ENCODE peak calls at places on chromosome 1, in six cellular contexts. One of them, this sample, is unnamed.

GRCh38 chr1:181349512-181349911 is 133.8 kb upstream of the CACNA1E start:
- DNase-seq in endodermal cell: peak; percentile 36
- DNase-seq in neuronal stem cell: no peak
- DNase-seq in fibroblast of lung: no peak
- DNase-seq in CD8-positive, alpha-beta memory T cell: no peak
- DNase-seq in Peyer's patch: no peak
- DNase-seq in this sample: no peak

GRCh38 chr1:51622455-51622913 is 5.6 kb downstream of the OSBPL9 start:
- DNase-seq in neuronal stem cell: no peak
- DNase-seq in CD8-positive, alpha-beta memory T cell: no peak
- DNase-seq in fibroblast of lung: peak; percentile 84
- DNase-seq in Peyer's patch: no peak
- DNase-seq in endodermal cell: peak; percentile 86
- DNase-seq in this sample: no peak

GRCh38 chr1:221886311-221887090 is 144.6 kb upstream of the DUSP10 start:
- DNase-seq in neuronal stem cell: no peak
- DNase-seq in fibroblast of lung: peak; percentile 67
- DNase-seq in endodermal cell: no peak
- DNase-seq in Peyer's patch: no peak
- DNase-seq in CD8-positive, alpha-beta memory T cell: no peak
- DNase-seq in this sample: no peak

GRCh38 chr1:212413902-212414327 is 771 bp downstream of the PACC1 start:
- DNase-seq in Peyer's patch: no peak
- DNase-seq in CD8-positive, alpha-beta memory T cell: no peak
- DNase-seq in endodermal cell: no peak
- DNase-seq in fibroblast of lung: peak; percentile 25
- DNase-seq in neuronal stem cell: no peak
- DNase-seq in this sample: no peak

GRCh38 chr1:28509705-28510349 is 4.0 kb downstream of the RCC1 start:
- DNase-seq in CD8-positive, alpha-beta memory T cell: no peak
- DNase-seq in neuronal stem cell: no peak
- DNase-seq in Peyer's patch: no peak
- DNase-seq in endodermal cell: peak; percentile 67
- DNase-seq in fibroblast of lung: peak; percentile 53
- DNase-seq in this sample: no peak

GRCh38 chr1:159879977-159880376 is 17.5 kb upstream of the VSIG8 start:
- DNase-seq in Peyer's patch: no peak
- DNase-seq in CD8-positive, alpha-beta memory T cell: no peak
- DNase-seq in endodermal cell: no peak
- DNase-seq in fibroblast of lung: peak; percentile 76
- DNase-seq in neuronal stem cell: no peak
- DNase-seq in this sample: no peak

GRCh38 chr1:154730251-154730650 is 122.3 kb upstream of the ADAR start:
- DNase-seq in neuronal stem cell: no peak
- DNase-seq in Peyer's patch: no peak
- DNase-seq in CD8-positive, alpha-beta memory T cell: no peak
- DNase-seq in endodermal cell: no peak
- DNase-seq in fibroblast of lung: peak; percentile 72
- DNase-seq in this sample: peak; percentile 27

GRCh38 chr1:225612265-225612664 is 40.7 kb downstream of the ENAH start:
- DNase-seq in endodermal cell: no peak
- DNase-seq in CD8-positive, alpha-beta memory T cell: no peak
- DNase-seq in neuronal stem cell: no peak
- DNase-seq in fibroblast of lung: no peak
- DNase-seq in Peyer's patch: no peak
- DNase-seq in this sample: no peak

GRCh38 chr1:54922921-54923421 is 36.0 kb upstream of the DHCR24 start:
- DNase-seq in fibroblast of lung: peak; percentile 29
- DNase-seq in CD8-positive, alpha-beta memory T cell: no peak
- DNase-seq in neuronal stem cell: no peak
- DNase-seq in Peyer's patch: no peak
- DNase-seq in endodermal cell: no peak
- DNase-seq in this sample: no peak

GRCh38 chr1:998905-999796 is 746 bp downstream of the HES4 start:
- DNase-seq in CD8-positive, alpha-beta memory T cell: peak; percentile 32
- DNase-seq in neuronal stem cell: no peak
- DNase-seq in fibroblast of lung: no peak
- DNase-seq in endodermal cell: peak; percentile 79
- DNase-seq in Peyer's patch: peak; percentile 59
- DNase-seq in this sample: no peak

GRCh38 chr1:219555802-219556201 is 57.1 kb downstream of the ZC3H11B start:
- DNase-seq in CD8-positive, alpha-beta memory T cell: no peak
- DNase-seq in Peyer's patch: no peak
- DNase-seq in endodermal cell: no peak
- DNase-seq in neuronal stem cell: no peak
- DNase-seq in fibroblast of lung: peak; percentile 85
- DNase-seq in this sample: no peak

GRCh38 chr1:29644812-29645211 is 408.5 kb downstream of the PTPRU start:
- DNase-seq in CD8-positive, alpha-beta memory T cell: no peak
- DNase-seq in Peyer's patch: no peak
- DNase-seq in endodermal cell: peak; percentile 62
- DNase-seq in neuronal stem cell: no peak
- DNase-seq in fibroblast of lung: no peak
- DNase-seq in this sample: no peak

GRCh38 chr1:31712625-31713024 is 8.8 kb upstream of the COL16A1 start:
- DNase-seq in CD8-positive, alpha-beta memory T cell: no peak
- DNase-seq in endodermal cell: peak; percentile 59
- DNase-seq in neuronal stem cell: no peak
- DNase-seq in fibroblast of lung: peak; percentile 97
- DNase-seq in Peyer's patch: no peak
- DNase-seq in this sample: no peak

GRCh38 chr1:224632921-224633321 is 16.8 kb downstream of the CNIH3 start:
- DNase-seq in fibroblast of lung: peak; percentile 93
- DNase-seq in Peyer's patch: no peak
- DNase-seq in endodermal cell: no peak
- DNase-seq in CD8-positive, alpha-beta memory T cell: no peak
- DNase-seq in neuronal stem cell: peak; percentile 29
- DNase-seq in this sample: no peak

GRCh38 chr1:31467005-31467674 is 54.1 kb downstream of the SERINC2 start:
- DNase-seq in CD8-positive, alpha-beta memory T cell: no peak
- DNase-seq in Peyer's patch: no peak
- DNase-seq in fibroblast of lung: no peak
- DNase-seq in neuronal stem cell: no peak
- DNase-seq in endodermal cell: no peak
- DNase-seq in this sample: no peak

GRCh38 chr1:154955039-154955717 is 721 bp downstream of the PBXIP1 start:
- DNase-seq in neuronal stem cell: peak; percentile 84
- DNase-seq in Peyer's patch: peak; percentile 71
- DNase-seq in endodermal cell: peak; percentile 81
- DNase-seq in CD8-positive, alpha-beta memory T cell: peak; percentile 97
- DNase-seq in fibroblast of lung: peak; percentile 79
- DNase-seq in this sample: no peak

GRCh38 chr1:204418174-204419063 is 6.8 kb upstream of the PPP1R15B start:
- DNase-seq in CD8-positive, alpha-beta memory T cell: no peak
- DNase-seq in neuronal stem cell: no peak
- DNase-seq in Peyer's patch: no peak
- DNase-seq in fibroblast of lung: peak; percentile 57
- DNase-seq in endodermal cell: no peak
- DNase-seq in this sample: no peak

GRCh38 chr1:161038523-161039153 is at the start of gene TSTD1:
- DNase-seq in Peyer's patch: peak; percentile 91
- DNase-seq in endodermal cell: peak; percentile 92
- DNase-seq in neuronal stem cell: peak; percentile 46
- DNase-seq in fibroblast of lung: no peak
- DNase-seq in CD8-positive, alpha-beta memory T cell: peak; percentile 90
- DNase-seq in this sample: no peak

GRCh38 chr1:116415699-116416533 is 42.9 kb downstream of the ATP1A1 start:
- DNase-seq in fibroblast of lung: no peak
- DNase-seq in neuronal stem cell: peak; percentile 29
- DNase-seq in CD8-positive, alpha-beta memory T cell: no peak
- DNase-seq in Peyer's patch: no peak
- DNase-seq in endodermal cell: peak; percentile 87
- DNase-seq in this sample: no peak

GRCh38 chr1:47367651-47368050 is 34.1 kb downstream of the CMPK1 start:
- DNase-seq in neuronal stem cell: no peak
- DNase-seq in Peyer's patch: no peak
- DNase-seq in fibroblast of lung: no peak
- DNase-seq in CD8-positive, alpha-beta memory T cell: no peak
- DNase-seq in endodermal cell: no peak
- DNase-seq in this sample: no peak

GRCh38 chr1:31954607-31955283 is 16.6 kb upstream of the PTP4A2 start:
- DNase-seq in endodermal cell: peak; percentile 90
- DNase-seq in CD8-positive, alpha-beta memory T cell: no peak
- DNase-seq in neuronal stem cell: no peak
- DNase-seq in Peyer's patch: peak; percentile 57
- DNase-seq in fibroblast of lung: peak; percentile 95
- DNase-seq in this sample: no peak

GRCh38 chr1:235648407-235648907 is 1.1 kb downstream of the GNG4 start:
- DNase-seq in CD8-positive, alpha-beta memory T cell: no peak
- DNase-seq in Peyer's patch: no peak
- DNase-seq in endodermal cell: peak; percentile 73
- DNase-seq in fibroblast of lung: no peak
- DNase-seq in neuronal stem cell: no peak
- DNase-seq in this sample: no peak
- H3K4me3 ChIP-seq in CD8-positive, alpha-beta memory T cell: no peak overlapping the region
- H3K4me3 ChIP-seq in Peyer's patch: no peak overlapping the region
- H3K4me3 ChIP-seq in endodermal cell: peak overlapping the region; percentile 70
- H3K4me3 ChIP-seq in fibroblast of lung: no peak overlapping the region
- H3K4me3 ChIP-seq in neuronal stem cell: peak overlapping the region; percentile 91
- H3K4me3 ChIP-seq in this sample: peak overlapping the region; percentile 71

GRCh38 chr1:203168256-203168786 is 7.3 kb downstream of the MYBPH start:
- DNase-seq in Peyer's patch: peak; percentile 20
- DNase-seq in neuronal stem cell: no peak
- DNase-seq in CD8-positive, alpha-beta memory T cell: no peak
- DNase-seq in endodermal cell: no peak
- DNase-seq in fibroblast of lung: no peak
- DNase-seq in this sample: no peak

GRCh38 chr1:203169770-203170520 is 5.7 kb downstream of the MYBPH start:
- DNase-seq in Peyer's patch: peak; percentile 25
- DNase-seq in fibroblast of lung: no peak
- DNase-seq in CD8-positive, alpha-beta memory T cell: no peak
- DNase-seq in neuronal stem cell: no peak
- DNase-seq in endodermal cell: no peak
- DNase-seq in this sample: no peak

GRCh38 chr1:203167913-203168200 is 7.8 kb downstream of the MYBPH start:
- DNase-seq in fibroblast of lung: no peak
- DNase-seq in endodermal cell: no peak
- DNase-seq in CD8-positive, alpha-beta memory T cell: no peak
- DNase-seq in Peyer's patch: peak; percentile 38
- DNase-seq in neuronal stem cell: no peak
- DNase-seq in this sample: no peak

GRCh38 chr1:203167026-203167912 is 8.4 kb downstream of the MYBPH start:
- DNase-seq in fibroblast of lung: no peak
- DNase-seq in endodermal cell: no peak
- DNase-seq in Peyer's patch: no peak
- DNase-seq in CD8-positive, alpha-beta memory T cell: no peak
- DNase-seq in neuronal stem cell: no peak
- DNase-seq in this sample: no peak

GRCh38 chr1:203168991-203169390 is 6.6 kb downstream of the MYBPH start:
- DNase-seq in fibroblast of lung: no peak
- DNase-seq in CD8-positive, alpha-beta memory T cell: no peak
- DNase-seq in endodermal cell: no peak
- DNase-seq in Peyer's patch: peak; percentile 30
- DNase-seq in neuronal stem cell: no peak
- DNase-seq in this sample: no peak
- H3K4me1 ChIP-seq in fibroblast of lung: no peaks in the 10 kb centered on the region
- H3K4me1 ChIP-seq in CD8-positive, alpha-beta memory T cell: no peaks in the 10 kb centered on the region
- H3K4me1 ChIP-seq in endodermal cell: peaks cover 2% of the 10 kb centered on the region
- H3K4me1 ChIP-seq in Peyer's patch: no peaks in the 10 kb centered on the region
- H3K4me1 ChIP-seq in neuronal stem cell: peaks cover 9% of the 10 kb centered on the region
- H3K4me1 ChIP-seq in this sample: no peaks in the 10 kb centered on the region

DNA sequence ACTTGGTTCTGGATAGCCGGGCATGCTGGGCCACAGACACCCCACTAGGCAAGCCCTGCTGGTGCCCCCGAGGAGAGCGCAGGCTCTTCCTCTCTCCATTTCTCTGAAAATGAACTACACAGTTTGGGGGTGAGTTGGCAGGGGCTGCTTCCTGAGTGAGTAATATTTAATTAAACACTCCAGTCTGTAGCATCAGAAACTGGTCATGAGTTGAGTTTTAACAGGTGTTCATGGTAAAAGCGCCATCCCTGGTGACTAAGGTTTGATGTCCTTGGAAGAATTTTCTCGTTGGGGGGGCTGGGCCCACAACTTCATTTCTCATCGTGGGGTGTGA is 1.7 kb downstream of the SPSB1 start:
- DNase-seq in neuronal stem cell: no peak
- DNase-seq in CD8-positive, alpha-beta memory T cell: no peak
- DNase-seq in Peyer's patch: no peak
- DNase-seq in endodermal cell: no peak
- DNase-seq in fibroblast of lung: peak; percentile 94
- DNase-seq in this sample: no peak
- H3K4me3 ChIP-seq in neuronal stem cell: no peak overlapping the region
- H3K4me3 ChIP-seq in CD8-positive, alpha-beta memory T cell: no peak overlapping the region
- H3K4me3 ChIP-seq in Peyer's patch: peak overlapping the region; percentile 95
- H3K4me3 ChIP-seq in endodermal cell: peak overlapping the region; percentile 93
- H3K4me3 ChIP-seq in fibroblast of lung: peak overlapping the region; percentile 84
- H3K4me3 ChIP-seq in this sample: no peak overlapping the region

GRCh38 chr1:198271467-198271866 is 114.7 kb downstream of the NEK7 start:
- DNase-seq in Peyer's patch: no peak
- DNase-seq in CD8-positive, alpha-beta memory T cell: no peak
- DNase-seq in endodermal cell: no peak
- DNase-seq in fibroblast of lung: no peak
- DNase-seq in neuronal stem cell: no peak
- DNase-seq in this sample: no peak
- H3K4me1 ChIP-seq in Peyer's patch: no peaks in the 10 kb centered on the region
- H3K4me1 ChIP-seq in CD8-positive, alpha-beta memory T cell: peaks cover 7% of the 10 kb centered on the region
- H3K4me1 ChIP-seq in endodermal cell: peaks cover 6% of the 10 kb centered on the region
- H3K4me1 ChIP-seq in fibroblast of lung: no peaks in the 10 kb centered on the region
- H3K4me1 ChIP-seq in neuronal stem cell: no peaks in the 10 kb centered on the region
- H3K4me1 ChIP-seq in this sample: no peaks in the 10 kb centered on the region

DNA sequence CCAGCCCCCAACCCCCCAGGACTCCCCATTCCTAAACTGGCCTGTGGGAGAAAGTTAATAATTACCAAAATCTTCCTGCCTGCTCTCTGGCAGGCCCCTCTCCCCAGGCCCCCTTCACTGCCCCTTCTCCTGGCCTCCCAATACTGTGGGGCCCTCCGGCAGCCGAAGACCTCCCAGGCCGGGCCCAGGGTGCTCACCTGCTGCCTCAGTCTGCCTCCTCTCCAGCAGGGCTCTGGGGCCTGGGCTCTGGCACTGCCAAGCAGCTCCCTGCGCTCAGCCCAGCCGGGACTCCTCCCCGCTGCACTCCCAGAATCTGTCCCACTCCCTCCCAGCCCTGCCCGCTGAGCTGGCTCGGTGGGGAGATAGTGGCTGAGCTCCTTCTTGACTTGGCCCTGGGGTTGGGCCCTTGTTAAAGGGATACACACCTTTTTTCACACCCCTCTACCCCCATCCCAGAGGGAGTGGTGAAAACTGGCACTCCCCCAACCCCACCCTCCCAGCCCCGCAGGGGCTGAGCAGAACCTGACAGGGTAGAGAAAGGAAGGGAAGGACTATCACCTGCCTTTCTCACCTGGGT is at the start of gene S100A16:
- DNase-seq in endodermal cell: peak; percentile 92
- DNase-seq in Peyer's patch: peak; percentile 92
- DNase-seq in neuronal stem cell: no peak
- DNase-seq in fibroblast of lung: peak; percentile 76
- DNase-seq in CD8-positive, alpha-beta memory T cell: no peak
- DNase-seq in this sample: no peak
- H3K4me3 ChIP-seq in endodermal cell: peak within 1 kb of the TSS; percentile 97
- H3K4me3 ChIP-seq in Peyer's patch: peak within 1 kb of the TSS; percentile 48
- H3K4me3 ChIP-seq in neuronal stem cell: no peak within 1 kb of the TSS
- H3K4me3 ChIP-seq in fibroblast of lung: peak within 1 kb of the TSS; percentile 88
- H3K4me3 ChIP-seq in CD8-positive, alpha-beta memory T cell: no peak within 1 kb of the TSS
- H3K4me3 ChIP-seq in this sample: peak within 1 kb of the TSS; percentile 1

DNA sequence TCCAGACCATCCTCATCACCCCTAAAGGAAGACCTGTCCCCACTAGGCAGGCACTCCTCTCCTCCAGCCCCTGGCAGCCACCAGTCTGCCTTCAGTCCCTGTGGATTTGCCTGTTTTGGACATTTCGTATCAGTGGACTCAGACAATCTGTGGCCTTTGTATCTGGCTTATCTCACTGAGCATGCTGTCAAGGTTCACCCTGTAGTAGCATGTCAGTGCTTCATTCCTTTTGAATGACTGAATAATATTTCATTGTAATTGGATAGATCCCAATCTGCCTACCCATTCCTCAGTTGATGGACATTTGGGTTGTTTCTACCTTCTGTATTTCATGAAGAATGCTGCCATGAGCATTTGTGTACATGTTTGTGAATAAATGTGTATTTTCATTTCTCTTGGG is 32.9 kb upstream of the RNF187 start:
- DNase-seq in Peyer's patch: no peak
- DNase-seq in neuronal stem cell: no peak
- DNase-seq in CD8-positive, alpha-beta memory T cell: no peak
- DNase-seq in endodermal cell: no peak
- DNase-seq in fibroblast of lung: no peak
- DNase-seq in this sample: no peak
- H3K4me1 ChIP-seq in Peyer's patch: no peaks in the 10 kb centered on the region
- H3K4me1 ChIP-seq in neuronal stem cell: peaks cover 1% of the 10 kb centered on the region
- H3K4me1 ChIP-seq in CD8-positive, alpha-beta memory T cell: peaks cover 28% of the 10 kb centered on the region
- H3K4me1 ChIP-seq in endodermal cell: no peaks in the 10 kb centered on the region
- H3K4me1 ChIP-seq in fibroblast of lung: peaks cover 4% of the 10 kb centered on the region
- H3K4me1 ChIP-seq in this sample: peaks cover 1% of the 10 kb centered on the region